ENCODE peak calls at places on chromosomes 5 and 9, in six cellular contexts. B is astrocyte, G is progenitor cell of endocrine pancreas, W is endothelial cell, E is neural crest cell, T is type B pancreatic cell. O is an unnamed sample.

GRCh38 chr9:124251605-124252366 is 6.0 kb upstream of the NEK6 start:
- DNase-seq in B (peak; percentile 78), E (no peak), G (no peak), T (no peak), W (no peak), O (no peak)

GRCh38 chr5:147565524-147565923 is 55.7 kb upstream of the DPYSL3 start:
- DNase-seq in B (peak; percentile 95), G (no peak), E (no peak), T (no peak), W (no peak), O (no peak)

GRCh38 chr9:113675475-113675941 is 200.6 kb upstream of the ZNF618 start:
- DNase-seq in W (no peak), T (no peak), E (no peak), B (peak; percentile 99), G (no peak), O (no peak)

GRCh38 chr9:136163248-136163850 is 41.6 kb downstream of the LHX3 start:
- DNase-seq in B (no peak), E (no peak), W (no peak), G (no peak), T (no peak), O (no peak)

GRCh38 chr9:129483467-129484324 is 137.2 kb downstream of the C9orf50 start:
- DNase-seq in T (no peak), G (no peak), W (no peak), B (peak; percentile 87), E (no peak), O (no peak)

GRCh38 chr5:54589786-54590185 is 72.2 kb downstream of the SNX18 start:
- DNase-seq in B (no peak), T (no peak), G (no peak), E (no peak), W (no peak), O (no peak)

GRCh38 chr5:151740336-151740942 is 18.0 kb downstream of the ATOX1 start:
- DNase-seq in B (peak; percentile 95), W (peak; percentile 51), E (peak; percentile 54), T (no peak), G (peak; percentile 34), O (peak; percentile 76)

GRCh38 chr9:114370985-114371335 is 16.8 kb downstream of the AKNA start:
- DNase-seq in E (no peak), W (no peak), B (no peak), T (no peak), G (no peak), O (no peak)

GRCh38 chr5:135576075-135576599 is 2.7 kb downstream of the CXCL14 start:
- DNase-seq in B (peak; percentile 44), E (no peak), T (no peak), G (no peak), W (no peak), O (no peak)

GRCh38 chr5:138635708-138636107 is 60.5 kb upstream of the HSPA9 start:
- DNase-seq in T (no peak), W (no peak), G (no peak), B (no peak), E (no peak), O (no peak)
- TF ChIP-seq CTCF in T (no peak), W (no peak), G (no peak), B (no peak), E (no peak), O (no peak)

DNA sequence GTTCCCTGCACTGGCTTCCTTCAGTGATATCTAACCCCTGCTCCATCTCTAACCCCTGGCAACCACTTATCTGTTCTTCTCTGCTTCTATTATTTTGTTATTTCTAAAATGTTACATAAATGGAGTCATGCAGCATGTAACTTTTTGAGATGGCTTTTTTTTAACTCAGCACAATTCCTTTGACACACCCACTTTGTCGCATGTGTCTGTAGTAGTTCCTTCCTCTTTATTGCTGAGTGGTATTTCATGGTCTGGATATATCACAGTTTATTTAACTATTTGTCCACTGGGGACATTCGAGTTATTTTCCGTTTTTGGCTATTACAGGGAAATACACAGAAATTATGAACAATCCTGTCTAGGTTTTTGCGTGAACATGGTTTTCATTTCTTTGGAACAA is 200.2 kb downstream of the TRIO start:
- DNase-seq in G (no peak), B (no peak), E (no peak), T (no peak), W (no peak), O (no peak)
- TF ChIP-seq CTCF in G (no peak), B (no peak), E (no peak), T (no peak), W (no peak), O (no peak)

DNA sequence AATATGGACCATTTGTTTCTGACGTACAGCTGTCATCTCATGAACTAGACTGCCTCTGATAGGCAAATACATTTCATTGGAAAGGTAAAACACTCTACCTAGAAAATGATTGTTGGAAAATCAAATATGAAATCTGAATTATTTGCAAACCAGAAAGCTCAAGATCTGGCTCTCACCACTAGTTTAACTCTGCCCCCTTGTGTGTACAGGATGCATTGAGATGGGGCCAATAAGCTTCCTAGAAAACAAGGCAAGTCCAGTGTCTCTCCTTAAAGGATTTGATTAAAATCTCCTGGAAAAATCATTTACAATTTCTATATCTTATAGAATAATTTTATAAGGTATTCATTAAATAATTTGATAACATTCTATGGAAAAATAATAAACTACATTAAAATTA is 311.9 kb upstream of the ANKH start:
- DNase-seq in T (no peak), E (no peak), B (no peak), W (no peak), G (no peak), O (no peak)
- TF ChIP-seq CTCF in T (peak; percentile 51), E (peak; percentile 35), B (peak; percentile 16), W (peak; percentile 16), G (peak; percentile 30), O (no peak)

DNA sequence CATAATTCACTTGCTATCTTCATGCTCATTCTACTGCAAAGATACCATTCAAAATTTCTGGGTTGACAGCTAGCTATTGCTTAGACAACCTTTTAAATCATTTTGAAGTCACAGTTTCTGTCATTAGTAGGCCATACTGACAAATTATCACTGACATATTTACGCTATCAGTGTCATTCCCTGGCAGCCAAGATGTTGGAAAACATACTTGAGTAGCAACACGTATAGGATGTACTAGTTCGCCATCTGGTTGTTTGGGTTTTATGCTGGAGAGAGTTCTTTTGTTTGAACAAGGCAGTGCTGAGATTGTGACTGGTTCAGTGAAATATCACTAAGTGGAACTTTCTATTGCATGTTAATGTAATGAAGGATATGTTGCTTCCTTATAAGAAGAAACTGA is 621.9 kb downstream of the DTWD2 start:
- DNase-seq in W (no peak), G (no peak), T (no peak), B (no peak), E (no peak), O (no peak)
- TF ChIP-seq CTCF in W (no peak), G (no peak), T (no peak), B (no peak), E (no peak), O (no peak)